ENCODE peak calls at places on chromosomes 1 and 21, in four cellular contexts. One of them, this sample, is unnamed.

GRCh38 chr1:227729881-227730629 is 5.0 kb downstream of the JMJD4 start:
- DNase-seq in hepatocyte: peak
- DNase-seq in fibroblast of lung: peak
- DNase-seq in neural progenitor cell: peak
- DNase-seq in this sample: peak

GRCh38 chr1:115182012-115182715 is 92.9 kb upstream of the TSPAN2 start:
- DNase-seq in hepatocyte: no peak
- DNase-seq in fibroblast of lung: peak
- DNase-seq in neural progenitor cell: no peak
- DNase-seq in this sample: peak

GRCh38 chr1:22601610-22602009 is 34.8 kb upstream of the C1QA start:
- DNase-seq in neural progenitor cell: no peak
- DNase-seq in fibroblast of lung: no peak
- DNase-seq in hepatocyte: no peak
- DNase-seq in this sample: no peak

GRCh38 chr1:27001570-27002360 is 8.3 kb downstream of the TRNP1 start:
- DNase-seq in fibroblast of lung: no peak
- DNase-seq in neural progenitor cell: no peak
- DNase-seq in hepatocyte: peak
- DNase-seq in this sample: peak

GRCh38 chr1:225460737-225461532 is 33.1 kb upstream of the LBR start:
- DNase-seq in fibroblast of lung: peak
- DNase-seq in hepatocyte: no peak
- DNase-seq in neural progenitor cell: no peak
- DNase-seq in this sample: peak

GRCh38 chr1:226754797-226755533 is 15.9 kb upstream of the ITPKB start:
- DNase-seq in hepatocyte: no peak
- DNase-seq in neural progenitor cell: no peak
- DNase-seq in fibroblast of lung: no peak
- DNase-seq in this sample: no peak

GRCh38 chr1:198669023-198669698 is 30.3 kb downstream of the PTPRC start:
- DNase-seq in fibroblast of lung: peak
- DNase-seq in hepatocyte: peak
- DNase-seq in neural progenitor cell: no peak
- DNase-seq in this sample: peak

GRCh38 chr1:15425961-15426360 is 12.3 kb upstream of the CTRC start:
- DNase-seq in hepatocyte: no peak
- DNase-seq in neural progenitor cell: no peak
- DNase-seq in fibroblast of lung: no peak
- DNase-seq in this sample: no peak

GRCh38 chr1:173295995-173296394 is 88.9 kb upstream of the TNFSF4 start:
- DNase-seq in fibroblast of lung: peak
- DNase-seq in hepatocyte: no peak
- DNase-seq in neural progenitor cell: no peak
- DNase-seq in this sample: no peak

GRCh38 chr1:88678405-88678804 is 5.7 kb upstream of the PKN2 start:
- DNase-seq in hepatocyte: peak
- DNase-seq in neural progenitor cell: no peak
- DNase-seq in fibroblast of lung: no peak
- DNase-seq in this sample: peak

GRCh38 chr1:229012823-229013222 is 258.1 kb upstream of the RAB4A start:
- DNase-seq in neural progenitor cell: no peak
- DNase-seq in fibroblast of lung: peak
- DNase-seq in hepatocyte: no peak
- DNase-seq in this sample: no peak

GRCh38 chr1:220151454-220151853 is 57.5 kb downstream of the IARS2 start:
- DNase-seq in neural progenitor cell: no peak
- DNase-seq in fibroblast of lung: peak
- DNase-seq in hepatocyte: no peak
- DNase-seq in this sample: no peak

DNA sequence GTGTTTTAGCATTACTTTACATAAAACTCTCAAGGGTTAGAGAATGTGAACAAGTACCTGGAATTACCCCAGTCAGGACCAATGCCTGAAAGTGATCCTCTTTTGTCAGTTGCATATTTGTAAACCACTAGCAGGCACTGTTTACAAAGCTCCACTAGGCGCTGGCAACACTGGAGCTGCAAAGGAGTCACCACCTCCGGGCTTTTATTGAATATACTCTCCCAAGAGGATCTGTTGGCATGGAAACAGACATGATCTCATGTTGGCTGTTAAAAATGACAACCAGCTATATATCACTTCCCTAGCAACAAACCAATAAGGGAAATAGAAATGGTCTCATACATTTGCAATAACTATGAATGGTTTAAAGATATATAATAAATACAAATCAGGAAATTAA is 116.0 kb downstream of the TTLL7 start:
- DNase-seq in hepatocyte: peak
- DNase-seq in neural progenitor cell: peak
- DNase-seq in fibroblast of lung: peak
- DNase-seq in this sample: peak
- H2AFZ ChIP-seq in hepatocyte: no peak
- H2AFZ ChIP-seq in neural progenitor cell: no peak
- H2AFZ ChIP-seq in fibroblast of lung: no peak
- H2AFZ ChIP-seq in this sample: no peak

GRCh38 chr1:6790146-6790545 is 4.9 kb downstream of the CAMTA1 start:
- DNase-seq in neural progenitor cell: no peak
- DNase-seq in hepatocyte: no peak
- DNase-seq in fibroblast of lung: no peak
- DNase-seq in this sample: no peak
- H3K4me3 ChIP-seq in neural progenitor cell: no peak
- H3K4me3 ChIP-seq in hepatocyte: no peak
- H3K4me3 ChIP-seq in fibroblast of lung: no peak
- H3K4me3 ChIP-seq in this sample: no peak

DNA sequence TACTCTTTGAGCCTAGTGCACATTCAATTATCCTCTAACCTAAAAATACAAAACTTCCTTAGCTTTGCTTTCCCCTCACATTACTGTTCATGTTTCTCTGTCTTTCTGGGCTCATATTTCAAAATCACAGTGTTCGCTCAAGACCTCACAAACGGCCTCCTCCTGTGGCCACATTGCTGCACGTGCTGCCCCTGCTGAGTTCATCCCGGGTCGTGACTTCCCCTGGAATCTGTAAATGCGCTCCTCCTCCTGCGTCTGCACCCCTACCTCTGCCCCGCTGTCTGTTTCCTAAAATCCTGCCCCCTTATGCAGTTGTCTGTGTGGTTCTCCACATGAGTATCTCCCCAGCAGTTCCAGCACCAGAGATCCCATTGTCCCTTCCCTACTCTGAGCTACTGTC is 45.5 kb upstream of the RAVER2 start:
- DNase-seq in fibroblast of lung: no peak
- DNase-seq in neural progenitor cell: peak
- DNase-seq in hepatocyte: no peak
- DNase-seq in this sample: no peak
- H2AFZ ChIP-seq in fibroblast of lung: no peak
- H2AFZ ChIP-seq in neural progenitor cell: no peak
- H2AFZ ChIP-seq in hepatocyte: no peak
- H2AFZ ChIP-seq in this sample: no peak

GRCh38 chr21:43718872-43719747 is at the start of gene PDXK:
- DNase-seq in hepatocyte: peak
- DNase-seq in neural progenitor cell: peak
- DNase-seq in fibroblast of lung: peak
- DNase-seq in this sample: peak

GRCh38 chr21:43716376-43717165 is 2.4 kb upstream of the PDXK start:
- DNase-seq in fibroblast of lung: peak
- DNase-seq in hepatocyte: no peak
- DNase-seq in neural progenitor cell: no peak
- DNase-seq in this sample: no peak

GRCh38 chr21:43717166-43717853 is 1.6 kb upstream of the PDXK start:
- DNase-seq in neural progenitor cell: no peak
- DNase-seq in fibroblast of lung: no peak
- DNase-seq in hepatocyte: no peak
- DNase-seq in this sample: no peak

GRCh38 chr21:43719748-43720538 is 1.0 kb downstream of the PDXK start:
- DNase-seq in fibroblast of lung: no peak
- DNase-seq in neural progenitor cell: peak
- DNase-seq in hepatocyte: no peak
- DNase-seq in this sample: no peak

DNA sequence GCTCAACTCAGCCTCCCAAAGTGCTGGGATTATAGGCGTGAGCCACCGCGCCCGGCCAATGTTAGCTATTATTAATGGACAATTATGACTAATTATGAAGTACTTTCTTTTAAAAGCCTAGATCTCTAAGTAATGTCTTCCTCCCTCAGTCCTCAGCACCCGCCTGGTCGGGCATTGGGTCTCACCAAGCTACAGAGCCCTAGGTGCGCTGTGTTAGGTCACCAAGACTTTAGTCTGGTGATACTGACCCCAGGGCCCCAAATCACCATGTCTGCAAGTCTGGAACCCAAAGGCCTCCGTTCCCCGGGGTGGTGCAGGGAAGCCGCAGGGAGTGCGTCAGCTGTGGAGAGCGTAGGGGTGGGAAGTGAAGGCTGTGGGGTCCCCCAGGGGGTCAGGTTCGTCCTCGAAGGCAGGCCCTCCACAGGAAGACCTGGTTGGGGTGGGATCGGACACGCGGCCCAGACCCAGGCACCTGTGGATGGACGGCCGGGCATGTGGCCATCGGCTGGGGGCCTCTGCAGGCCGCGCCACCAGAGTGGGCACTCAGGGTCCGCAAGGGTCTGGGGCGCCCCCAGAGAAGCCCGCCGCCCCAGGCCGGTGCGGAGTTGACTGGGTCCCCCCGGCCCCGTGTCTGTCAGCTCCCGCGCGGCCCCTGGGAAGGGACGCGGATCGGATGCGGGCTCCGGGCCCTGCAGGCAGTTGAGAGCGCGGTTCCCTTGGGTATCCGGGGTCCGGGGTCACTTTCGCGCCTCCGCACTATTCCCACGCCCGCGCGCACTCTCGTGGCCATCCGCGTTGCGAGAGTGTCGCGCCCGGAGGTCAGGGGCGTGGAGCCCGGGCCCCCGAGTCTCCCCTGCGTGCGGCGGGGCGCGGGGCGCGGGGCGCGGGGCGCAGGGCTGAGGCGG is 710 bp upstream of the PDXK start:
- DNase-seq in fibroblast of lung: no peak
- DNase-seq in neural progenitor cell: no peak
- DNase-seq in hepatocyte: no peak
- DNase-seq in this sample: no peak
- H3K4me3 ChIP-seq in fibroblast of lung: peak
- H3K4me3 ChIP-seq in neural progenitor cell: peak
- H3K4me3 ChIP-seq in hepatocyte: peak
- H3K4me3 ChIP-seq in this sample: peak

GRCh38 chr1:8679929-8680504 is 137.4 kb downstream of the RERE start:
- DNase-seq in hepatocyte: no peak
- DNase-seq in fibroblast of lung: no peak
- DNase-seq in neural progenitor cell: no peak
- DNase-seq in this sample: no peak
- H2AFZ ChIP-seq in hepatocyte: no peak
- H2AFZ ChIP-seq in fibroblast of lung: no peak
- H2AFZ ChIP-seq in neural progenitor cell: no peak
- H2AFZ ChIP-seq in this sample: peak

This sample was measured in PC-3.